ENCODE peak calls at places on chromosome 6, in eight cellular contexts. One of them, this sample, is unnamed.
A peak's percentile ranks its signal among the peaks of the same experiment; 100 is the strongest.

GRCh38 chr6:163750436-163751031 is 336.0 kb downstream of the QKI start:
- DNase-seq in renal cortical epithelial cell: no peak
- DNase-seq in type B pancreatic cell: no peak
- DNase-seq in HuH-7.5: no peak
- DNase-seq in transverse colon: no peak
- DNase-seq in stimulated activated effector memory CD8-positive, alpha-beta T cell treated with anti-CD3 and anti-CD28 coated beads, Interleukin-12 subunit alpha, Interleukin-12 subunit beta, amount 100 ng/mL, for 72 hours: peak; percentile 12
- DNase-seq in AG04450: no peak
- DNase-seq in OCI-LY7: no peak
- DNase-seq in this sample: no peak

GRCh38 chr6:85754894-85755293 is 112.2 kb upstream of the SYNCRIP start:
- DNase-seq in HuH-7.5: no peak
- DNase-seq in AG04450: no peak
- DNase-seq in stimulated activated effector memory CD8-positive, alpha-beta T cell treated with anti-CD3 and anti-CD28 coated beads, Interleukin-12 subunit alpha, Interleukin-12 subunit beta, amount 100 ng/mL, for 72 hours: no peak
- DNase-seq in OCI-LY7: no peak
- DNase-seq in renal cortical epithelial cell: no peak
- DNase-seq in type B pancreatic cell: no peak
- DNase-seq in transverse colon: no peak
- DNase-seq in this sample: no peak

GRCh38 chr6:168319279-168320051 is at the start of gene DACT2:
- DNase-seq in HuH-7.5: peak; percentile 51
- DNase-seq in AG04450: no peak
- DNase-seq in renal cortical epithelial cell: no peak
- DNase-seq in type B pancreatic cell: no peak
- DNase-seq in stimulated activated effector memory CD8-positive, alpha-beta T cell treated with anti-CD3 and anti-CD28 coated beads, Interleukin-12 subunit alpha, Interleukin-12 subunit beta, amount 100 ng/mL, for 72 hours: no peak
- DNase-seq in OCI-LY7: no peak
- DNase-seq in transverse colon: no peak
- DNase-seq in this sample: no peak

GRCh38 chr6:146874278-146875018 is 275.7 kb downstream of the ADGB start:
- DNase-seq in HuH-7.5: no peak
- DNase-seq in renal cortical epithelial cell: no peak
- DNase-seq in stimulated activated effector memory CD8-positive, alpha-beta T cell treated with anti-CD3 and anti-CD28 coated beads, Interleukin-12 subunit alpha, Interleukin-12 subunit beta, amount 100 ng/mL, for 72 hours: no peak
- DNase-seq in AG04450: no peak
- DNase-seq in transverse colon: no peak
- DNase-seq in type B pancreatic cell: no peak
- DNase-seq in OCI-LY7: no peak
- DNase-seq in this sample: no peak

GRCh38 chr6:44892579-44892978 is 435.6 kb upstream of the RUNX2 start:
- DNase-seq in stimulated activated effector memory CD8-positive, alpha-beta T cell treated with anti-CD3 and anti-CD28 coated beads, Interleukin-12 subunit alpha, Interleukin-12 subunit beta, amount 100 ng/mL, for 72 hours: no peak
- DNase-seq in HuH-7.5: no peak
- DNase-seq in type B pancreatic cell: no peak
- DNase-seq in renal cortical epithelial cell: no peak
- DNase-seq in OCI-LY7: no peak
- DNase-seq in AG04450: no peak
- DNase-seq in transverse colon: no peak
- DNase-seq in this sample: no peak

GRCh38 chr6:109453594-109454482 is 1.7 kb downstream of the MICAL1 start:
- DNase-seq in type B pancreatic cell: no peak
- DNase-seq in renal cortical epithelial cell: no peak
- DNase-seq in OCI-LY7: peak; percentile 52
- DNase-seq in stimulated activated effector memory CD8-positive, alpha-beta T cell treated with anti-CD3 and anti-CD28 coated beads, Interleukin-12 subunit alpha, Interleukin-12 subunit beta, amount 100 ng/mL, for 72 hours: no peak
- DNase-seq in AG04450: no peak
- DNase-seq in HuH-7.5: no peak
- DNase-seq in transverse colon: no peak
- DNase-seq in this sample: no peak

GRCh38 chr6:145372671-145373123 is 362.6 kb downstream of the EPM2A start:
- DNase-seq in OCI-LY7: peak; percentile 20
- DNase-seq in stimulated activated effector memory CD8-positive, alpha-beta T cell treated with anti-CD3 and anti-CD28 coated beads, Interleukin-12 subunit alpha, Interleukin-12 subunit beta, amount 100 ng/mL, for 72 hours: no peak
- DNase-seq in HuH-7.5: no peak
- DNase-seq in renal cortical epithelial cell: peak; percentile 22
- DNase-seq in AG04450: peak; percentile 21
- DNase-seq in type B pancreatic cell: no peak
- DNase-seq in transverse colon: no peak
- DNase-seq in this sample: no peak

GRCh38 chr6:137191238-137191637 is 17.8 kb upstream of the IL22RA2 start:
- DNase-seq in renal cortical epithelial cell: no peak
- DNase-seq in HuH-7.5: no peak
- DNase-seq in stimulated activated effector memory CD8-positive, alpha-beta T cell treated with anti-CD3 and anti-CD28 coated beads, Interleukin-12 subunit alpha, Interleukin-12 subunit beta, amount 100 ng/mL, for 72 hours: no peak
- DNase-seq in AG04450: no peak
- DNase-seq in OCI-LY7: no peak
- DNase-seq in type B pancreatic cell: no peak
- DNase-seq in transverse colon: no peak
- DNase-seq in this sample: no peak

GRCh38 chr6:2850480-2851150 is 9.0 kb upstream of the SERPINB1 start:
- DNase-seq in OCI-LY7: no peak
- DNase-seq in stimulated activated effector memory CD8-positive, alpha-beta T cell treated with anti-CD3 and anti-CD28 coated beads, Interleukin-12 subunit alpha, Interleukin-12 subunit beta, amount 100 ng/mL, for 72 hours: no peak
- DNase-seq in type B pancreatic cell: no peak
- DNase-seq in AG04450: no peak
- DNase-seq in renal cortical epithelial cell: peak; percentile 44
- DNase-seq in transverse colon: no peak
- DNase-seq in HuH-7.5: no peak
- DNase-seq in this sample: no peak

GRCh38 chr6:168045141-168045691 is 33.8 kb downstream of the FRMD1 start:
- DNase-seq in AG04450: no peak
- DNase-seq in type B pancreatic cell: no peak
- DNase-seq in stimulated activated effector memory CD8-positive, alpha-beta T cell treated with anti-CD3 and anti-CD28 coated beads, Interleukin-12 subunit alpha, Interleukin-12 subunit beta, amount 100 ng/mL, for 72 hours: no peak
- DNase-seq in renal cortical epithelial cell: no peak
- DNase-seq in OCI-LY7: no peak
- DNase-seq in transverse colon: no peak
- DNase-seq in HuH-7.5: no peak
- DNase-seq in this sample: no peak

GRCh38 chr6:95572098-95572497 is 5.2 kb upstream of the MANEA start:
- DNase-seq in HuH-7.5: no peak
- DNase-seq in renal cortical epithelial cell: no peak
- DNase-seq in stimulated activated effector memory CD8-positive, alpha-beta T cell treated with anti-CD3 and anti-CD28 coated beads, Interleukin-12 subunit alpha, Interleukin-12 subunit beta, amount 100 ng/mL, for 72 hours: no peak
- DNase-seq in transverse colon: no peak
- DNase-seq in AG04450: no peak
- DNase-seq in OCI-LY7: no peak
- DNase-seq in type B pancreatic cell: no peak
- DNase-seq in this sample: no peak

GRCh38 chr6:78465042-78465634 is 402.2 kb upstream of the IRAK1BP1 start:
- DNase-seq in type B pancreatic cell: no peak
- DNase-seq in stimulated activated effector memory CD8-positive, alpha-beta T cell treated with anti-CD3 and anti-CD28 coated beads, Interleukin-12 subunit alpha, Interleukin-12 subunit beta, amount 100 ng/mL, for 72 hours: no peak
- DNase-seq in OCI-LY7: no peak
- DNase-seq in renal cortical epithelial cell: no peak
- DNase-seq in transverse colon: no peak
- DNase-seq in HuH-7.5: no peak
- DNase-seq in AG04450: no peak
- DNase-seq in this sample: no peak

GRCh38 chr6:26197736-26198625 is 110.8 kb downstream of the HFE start:
- DNase-seq in OCI-LY7: peak; percentile 84
- DNase-seq in type B pancreatic cell: no peak
- DNase-seq in renal cortical epithelial cell: peak; percentile 60
- DNase-seq in stimulated activated effector memory CD8-positive, alpha-beta T cell treated with anti-CD3 and anti-CD28 coated beads, Interleukin-12 subunit alpha, Interleukin-12 subunit beta, amount 100 ng/mL, for 72 hours: peak; percentile 80
- DNase-seq in HuH-7.5: no peak
- DNase-seq in AG04450: no peak
- DNase-seq in transverse colon: peak; percentile 84
- DNase-seq in this sample: no peak

GRCh38 chr6:137975058-137975940 is 108.2 kb downstream of the TNFAIP3 start:
- DNase-seq in AG04450: no peak
- DNase-seq in transverse colon: no peak
- DNase-seq in OCI-LY7: peak; percentile 62
- DNase-seq in HuH-7.5: no peak
- DNase-seq in type B pancreatic cell: no peak
- DNase-seq in stimulated activated effector memory CD8-positive, alpha-beta T cell treated with anti-CD3 and anti-CD28 coated beads, Interleukin-12 subunit alpha, Interleukin-12 subunit beta, amount 100 ng/mL, for 72 hours: no peak
- DNase-seq in renal cortical epithelial cell: peak; percentile 30
- DNase-seq in this sample: no peak

GRCh38 chr6:125749864-125750691 is 646 bp downstream of the HEY2 start:
- DNase-seq in stimulated activated effector memory CD8-positive, alpha-beta T cell treated with anti-CD3 and anti-CD28 coated beads, Interleukin-12 subunit alpha, Interleukin-12 subunit beta, amount 100 ng/mL, for 72 hours: no peak
- DNase-seq in type B pancreatic cell: no peak
- DNase-seq in renal cortical epithelial cell: no peak
- DNase-seq in transverse colon: peak; percentile 13
- DNase-seq in HuH-7.5: peak; percentile 43
- DNase-seq in AG04450: no peak
- DNase-seq in OCI-LY7: peak; percentile 27
- DNase-seq in this sample: peak; percentile 25

GRCh38 chr6:104958720-104959452 is 2.0 kb downstream of the LIN28B start:
- DNase-seq in AG04450: no peak
- DNase-seq in stimulated activated effector memory CD8-positive, alpha-beta T cell treated with anti-CD3 and anti-CD28 coated beads, Interleukin-12 subunit alpha, Interleukin-12 subunit beta, amount 100 ng/mL, for 72 hours: no peak
- DNase-seq in HuH-7.5: no peak
- DNase-seq in type B pancreatic cell: no peak
- DNase-seq in renal cortical epithelial cell: no peak
- DNase-seq in transverse colon: no peak
- DNase-seq in OCI-LY7: no peak
- DNase-seq in this sample: no peak

GRCh38 chr6:47670851-47671250 is 27.5 kb upstream of the ADGRF4 start:
- DNase-seq in stimulated activated effector memory CD8-positive, alpha-beta T cell treated with anti-CD3 and anti-CD28 coated beads, Interleukin-12 subunit alpha, Interleukin-12 subunit beta, amount 100 ng/mL, for 72 hours: no peak
- DNase-seq in OCI-LY7: no peak
- DNase-seq in type B pancreatic cell: no peak
- DNase-seq in transverse colon: no peak
- DNase-seq in AG04450: no peak
- DNase-seq in HuH-7.5: no peak
- DNase-seq in renal cortical epithelial cell: no peak
- DNase-seq in this sample: no peak

GRCh38 chr6:43665376-43665775 is 20.5 kb downstream of the RSPH9 start:
- DNase-seq in HuH-7.5: no peak
- DNase-seq in renal cortical epithelial cell: peak; percentile 75
- DNase-seq in OCI-LY7: no peak
- DNase-seq in type B pancreatic cell: no peak
- DNase-seq in transverse colon: no peak
- DNase-seq in stimulated activated effector memory CD8-positive, alpha-beta T cell treated with anti-CD3 and anti-CD28 coated beads, Interleukin-12 subunit alpha, Interleukin-12 subunit beta, amount 100 ng/mL, for 72 hours: no peak
- DNase-seq in AG04450: no peak
- DNase-seq in this sample: no peak

GRCh38 chr6:167200806-167201205 is 43.0 kb upstream of the GPR31 start:
- DNase-seq in HuH-7.5: no peak
- DNase-seq in AG04450: no peak
- DNase-seq in renal cortical epithelial cell: no peak
- DNase-seq in OCI-LY7: no peak
- DNase-seq in type B pancreatic cell: no peak
- DNase-seq in stimulated activated effector memory CD8-positive, alpha-beta T cell treated with anti-CD3 and anti-CD28 coated beads, Interleukin-12 subunit alpha, Interleukin-12 subunit beta, amount 100 ng/mL, for 72 hours: no peak
- DNase-seq in transverse colon: no peak
- DNase-seq in this sample: no peak

GRCh38 chr6:28161410-28162079 is 19.9 kb downstream of the ZKSCAN8 start:
- DNase-seq in renal cortical epithelial cell: peak; percentile 29
- DNase-seq in stimulated activated effector memory CD8-positive, alpha-beta T cell treated with anti-CD3 and anti-CD28 coated beads, Interleukin-12 subunit alpha, Interleukin-12 subunit beta, amount 100 ng/mL, for 72 hours: peak; percentile 87
- DNase-seq in HuH-7.5: peak; percentile 7
- DNase-seq in type B pancreatic cell: peak; percentile 78
- DNase-seq in AG04450: peak; percentile 53
- DNase-seq in OCI-LY7: peak; percentile 13
- DNase-seq in transverse colon: peak; percentile 70
- DNase-seq in this sample: peak; percentile 28

GRCh38 chr6:119285908-119286625 is 63.5 kb downstream of the MAN1A1 start:
- DNase-seq in AG04450: no peak
- DNase-seq in renal cortical epithelial cell: no peak
- DNase-seq in HuH-7.5: no peak
- DNase-seq in OCI-LY7: no peak
- DNase-seq in stimulated activated effector memory CD8-positive, alpha-beta T cell treated with anti-CD3 and anti-CD28 coated beads, Interleukin-12 subunit alpha, Interleukin-12 subunit beta, amount 100 ng/mL, for 72 hours: no peak
- DNase-seq in type B pancreatic cell: no peak
- DNase-seq in transverse colon: no peak
- DNase-seq in this sample: no peak

GRCh38 chr6:35687658-35688604 is 784 bp downstream of the FKBP5 start:
- DNase-seq in renal cortical epithelial cell: no peak
- DNase-seq in AG04450: no peak
- DNase-seq in HuH-7.5: peak; percentile 32
- DNase-seq in transverse colon: peak; percentile 74
- DNase-seq in stimulated activated effector memory CD8-positive, alpha-beta T cell treated with anti-CD3 and anti-CD28 coated beads, Interleukin-12 subunit alpha, Interleukin-12 subunit beta, amount 100 ng/mL, for 72 hours: peak; percentile 83
- DNase-seq in type B pancreatic cell: peak; percentile 70
- DNase-seq in OCI-LY7: peak; percentile 86
- DNase-seq in this sample: peak; percentile 40

GRCh38 chr6:119979862-119980261 is 630.3 kb upstream of the MAN1A1 start:
- DNase-seq in AG04450: no peak
- DNase-seq in OCI-LY7: peak; percentile 34
- DNase-seq in stimulated activated effector memory CD8-positive, alpha-beta T cell treated with anti-CD3 and anti-CD28 coated beads, Interleukin-12 subunit alpha, Interleukin-12 subunit beta, amount 100 ng/mL, for 72 hours: no peak
- DNase-seq in type B pancreatic cell: no peak
- DNase-seq in transverse colon: no peak
- DNase-seq in renal cortical epithelial cell: peak; percentile 21
- DNase-seq in HuH-7.5: no peak
- DNase-seq in this sample: no peak

GRCh38 chr6:138653435-138653834 is 120.1 kb upstream of the CCDC28A start:
- DNase-seq in renal cortical epithelial cell: no peak
- DNase-seq in stimulated activated effector memory CD8-positive, alpha-beta T cell treated with anti-CD3 and anti-CD28 coated beads, Interleukin-12 subunit alpha, Interleukin-12 subunit beta, amount 100 ng/mL, for 72 hours: no peak
- DNase-seq in OCI-LY7: no peak
- DNase-seq in type B pancreatic cell: no peak
- DNase-seq in AG04450: no peak
- DNase-seq in HuH-7.5: no peak
- DNase-seq in transverse colon: no peak
- DNase-seq in this sample: no peak

This sample was measured in neural crest cell.